ENCODE peak calls at places on chromosome 13, in four cellular contexts. Q is IMR-90, B is endothelial cell of umbilical vein, V is K562. M is an unnamed sample.

GRCh38 chr13:114020750-114021463 is 47.0 kb upstream of the C13orf46 start:
- DNase-seq in B (no peak), V (no peak), Q (no peak), M (no peak)

GRCh38 chr13:60348097-60348496 is 48.9 kb upstream of the TDRD3 start:
- DNase-seq in B (no peak), V (no peak), Q (no peak), M (no peak)

GRCh38 chr13:39777527-39778061 is 122.1 kb downstream of the COG6 start:
- DNase-seq in V (no peak), B (peak; percentile 88), Q (peak; percentile 90), M (peak; percentile 70)

GRCh38 chr13:112113851-112114250 is 46.9 kb downstream of the SOX1 start:
- DNase-seq in V (no peak), Q (no peak), B (no peak), M (no peak)

GRCh38 chr13:74819549-74819948 is 662.4 kb downstream of the TBC1D4 start:
- DNase-seq in V (no peak), B (no peak), Q (no peak), M (no peak)

GRCh38 chr13:102138635-102139225 is 263.1 kb downstream of the FGF14 start:
- DNase-seq in Q (peak; percentile 10), V (no peak), B (no peak), M (no peak)

GRCh38 chr13:75404721-75405120 is 77.2 kb downstream of the TBC1D4 start:
- DNase-seq in Q (no peak), B (no peak), V (no peak), M (no peak)

GRCh38 chr13:111429064-111429558 is 108.7 kb downstream of the TEX29 start:
- DNase-seq in B (peak; percentile 27), V (peak; percentile 31), Q (peak; percentile 18), M (no peak)

GRCh38 chr13:102799544-102800144 is 725 bp downstream of the BIVM start:
- DNase-seq in V (peak; percentile 15), B (no peak), Q (peak; percentile 5), M (no peak)

GRCh38 chr13:75986818-75987217 is 350.7 kb downstream of the LMO7 start:
- DNase-seq in Q (no peak), V (no peak), B (no peak), M (no peak)

GRCh38 chr13:29525757-29526156 is 69.7 kb downstream of the SLC7A1 start:
- DNase-seq in Q (no peak), V (no peak), B (no peak), M (no peak)

GRCh38 chr13:106916329-106916728 is 348.4 kb upstream of the ARGLU1 start:
- DNase-seq in V (no peak), B (no peak), Q (no peak), M (no peak)

GRCh38 chr13:54433511-54434206 is 1405.0 kb downstream of the OLFM4 start:
- DNase-seq in B (no peak), Q (no peak), V (no peak), M (no peak)

GRCh38 chr13:34577051-34577450 is 365.0 kb upstream of the NBEA start:
- DNase-seq in Q (no peak), B (no peak), V (no peak), M (no peak)

GRCh38 chr13:86355301-86355700 is 556.1 kb upstream of the SLITRK6 start:
- DNase-seq in Q (no peak), B (no peak), V (no peak), M (no peak)

GRCh38 chr13:77026255-77026782 is 640 bp downstream of the FBXL3 start:
- DNase-seq in V (peak; percentile 81), Q (peak; percentile 37), B (peak; percentile 68), M (no peak)

GRCh38 chr13:97478247-97478646 is 44.3 kb downstream of the RAP2A start:
- DNase-seq in B (no peak), V (no peak), Q (no peak), M (no peak)

GRCh38 chr13:102003848-102004570 is 397.8 kb downstream of the FGF14 start:
- DNase-seq in B (no peak), Q (no peak), V (no peak), M (no peak)

GRCh38 chr13:23709521-23709920 is 139.3 kb downstream of the TNFRSF19 start:
- DNase-seq in V (no peak), B (no peak), Q (peak; percentile 25), M (no peak)

GRCh38 chr13:80497439-80497838 is 156.5 kb upstream of the SPRY2 start:
- DNase-seq in Q (no peak), B (no peak), V (no peak), M (no peak)

GRCh38 chr13:28623782-28624706 is 34.9 kb upstream of the POMP start:
- DNase-seq in V (no peak), Q (peak; percentile 40), B (no peak), M (no peak)

GRCh38 chr13:98189841-98190505 is 12.9 kb upstream of the RNF113B start:
- DNase-seq in B (peak; percentile 23), Q (no peak), V (no peak), M (no peak)

GRCh38 chr13:49997935-49998334 is 1.1 kb downstream of the TRIM13 start:
- DNase-seq in B (peak; percentile 24), V (no peak), Q (no peak), M (no peak)

GRCh38 chr13:28545583-28546333 is 50.8 kb upstream of the FLT1 start:
- DNase-seq in Q (no peak), V (no peak), B (no peak), M (no peak)

GRCh38 chr13:74087304-74087703 is 46.9 kb downstream of the KLF12 start:
- DNase-seq in Q (no peak), V (no peak), B (no peak), M (no peak)

GRCh38 chr13:72127031-72127430 is 260.0 kb upstream of the DACH1 start:
- DNase-seq in V (no peak), Q (no peak), B (no peak), M (no peak)

GRCh38 chr13:46472384-46472783 is 80.6 kb upstream of the LRCH1 start:
- DNase-seq in V (no peak), B (no peak), Q (no peak), M (no peak)

GRCh38 chr13:46475586-46475991 is 77.4 kb upstream of the LRCH1 start:
- DNase-seq in B (no peak), V (no peak), Q (no peak), M (no peak)

GRCh38 chr13:46476174-46476573 is 76.8 kb upstream of the LRCH1 start:
- DNase-seq in B (no peak), V (no peak), Q (no peak), M (no peak)

GRCh38 chr13:46469064-46469463 is 82.0 kb upstream of the RUBCNL start:
- DNase-seq in Q (no peak), B (no peak), V (no peak), M (no peak)

DNA sequence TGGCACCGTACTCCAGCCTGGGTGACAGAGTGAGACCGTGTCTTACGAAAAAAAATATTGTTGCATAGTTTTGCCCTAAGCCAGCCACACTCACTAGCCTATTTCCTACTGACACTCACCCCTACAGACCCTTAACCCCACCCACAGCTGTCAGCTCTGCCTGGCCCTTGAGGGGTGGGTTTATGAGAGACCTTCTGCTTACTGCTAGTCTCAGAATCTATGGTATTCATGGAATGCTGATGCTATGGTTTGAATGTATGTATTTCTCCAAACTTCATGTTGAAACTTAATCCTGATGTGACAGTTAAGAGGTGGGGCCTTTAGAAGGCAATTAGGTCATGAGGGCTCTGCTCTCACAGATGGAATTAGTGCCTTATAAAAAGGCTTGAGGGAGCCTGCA is 79.2 kb upstream of the LRCH1 start:
- DNase-seq in B (no peak), Q (no peak), V (no peak), M (no peak)
- H3K9me1 ChIP-seq in B (no peaks in the 10 kb centered on the region), Q (no peaks in the 10 kb centered on the region), V (no peaks in the 10 kb centered on the region), M (no peaks in the 10 kb centered on the region)

DNA sequence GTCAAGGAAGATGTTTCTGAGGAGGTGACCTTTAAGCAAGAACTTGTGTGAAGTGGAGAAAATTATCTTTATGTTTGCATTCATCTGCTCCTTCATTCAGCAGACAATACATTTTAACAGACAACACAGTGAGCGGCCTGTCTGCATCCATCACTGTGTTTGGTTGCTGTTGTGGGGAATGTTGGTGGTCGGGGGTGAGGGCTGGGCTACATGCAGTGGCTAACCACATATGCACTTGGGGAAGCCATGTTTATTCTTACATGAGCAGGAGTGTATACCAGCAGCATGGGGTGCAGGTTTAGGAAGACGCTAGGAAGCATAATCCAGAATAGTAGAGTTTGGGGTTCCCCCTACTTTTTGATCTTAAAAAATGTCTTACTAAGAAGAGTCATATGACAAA is 66.4 kb downstream of the DHRS12 start:
- DNase-seq in V (no peak), Q (no peak), B (no peak), M (no peak)
- H3K4me2 ChIP-seq in V (no peak overlapping the region), Q (no peak overlapping the region), B (no peak overlapping the region), M (no peak overlapping the region)

GRCh38 chr13:48978942-48979601 is 3.4 kb downstream of the FNDC3A start:
- DNase-seq in Q (no peak), V (no peak), B (no peak), M (no peak)
- H3K4me3 ChIP-seq in Q (peak overlapping the region; percentile 20), V (peak overlapping the region; percentile 32), B (no peak overlapping the region), M (no peak overlapping the region)

GRCh38 chr13:70108276-70108845 is at the start of gene KLHL1:
- DNase-seq in V (no peak), B (no peak), Q (no peak), M (no peak)

GRCh38 chr13:70098669-70099068 is 9.0 kb upstream of the ATXN8OS start:
- DNase-seq in Q (no peak), B (peak; percentile 14), V (no peak), M (no peak)

GRCh38 chr13:70107125-70107497 is 515 bp upstream of the ATXN8OS start:
- DNase-seq in B (no peak), Q (no peak), V (no peak), M (no peak)

GRCh38 chr13:70107498-70108271 is at the start of gene ATXN8OS:
- DNase-seq in B (no peak), Q (no peak), V (no peak), M (no peak)

DNA sequence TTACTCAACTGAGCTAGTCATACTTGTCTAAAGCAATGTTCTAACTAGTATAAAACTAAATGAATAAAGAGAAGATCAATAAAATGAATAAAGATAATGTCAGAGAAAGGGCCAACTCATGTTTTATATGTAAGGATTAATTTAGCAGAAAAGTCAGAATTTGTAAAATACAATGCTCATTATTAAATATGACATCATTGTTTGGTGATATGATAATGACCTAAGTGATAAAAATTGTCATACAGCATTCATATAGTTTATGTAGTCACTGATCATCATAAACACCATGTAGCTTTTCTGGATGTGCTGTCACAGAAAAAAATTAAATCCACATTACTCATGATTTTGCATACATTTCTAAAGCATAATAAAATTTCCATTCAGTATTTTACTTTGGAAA is 3.1 kb upstream of the ATXN8OS start:
- DNase-seq in Q (no peak), V (no peak), B (no peak), M (no peak)
- H3K9me1 ChIP-seq in Q (no peaks in the 10 kb centered on the region), V (no peaks in the 10 kb centered on the region), B (no peaks in the 10 kb centered on the region), M (no peaks in the 10 kb centered on the region)

GRCh38 chr13:92827503-92827902 is 399.1 kb upstream of the GPC6 start:
- DNase-seq in V (no peak), Q (no peak), B (no peak), M (no peak)

GRCh38 chr13:92826197-92826596 is 400.4 kb upstream of the GPC6 start:
- DNase-seq in V (no peak), B (no peak), Q (no peak), M (no peak)

GRCh38 chr13:92821324-92821723 is 405.3 kb upstream of the GPC6 start:
- DNase-seq in Q (no peak), V (no peak), B (no peak), M (no peak)

GRCh38 chr13:92823059-92823458 is 403.5 kb upstream of the GPC6 start:
- DNase-seq in Q (no peak), V (no peak), B (no peak), M (no peak)
- H3K4me2 ChIP-seq in Q (no peak overlapping the region), V (no peak overlapping the region), B (no peak overlapping the region), M (no peak overlapping the region)

M was measured in keratinocyte.